ENCODE peak calls at places on chromosomes 12 and 14, in ten cellular contexts. H, R, F, J, Q, L, T, K, P and E are unnamed samples.

GRCh38 chr14:100589071-100589759 is 2.0 kb upstream of the BEGAIN start:
- DNase-seq in P (no peak), T (peak), J (peak), Q (no peak), F (no peak), H (no peak), L (no peak), R (no peak), K (no peak), E (no peak)

GRCh38 chr12:2638273-2639019 is 156.3 kb upstream of the FKBP4 start:
- DNase-seq in K (no peak), R (no peak), J (peak), H (no peak), F (no peak), Q (no peak), L (no peak), T (peak), P (no peak), E (no peak)

GRCh38 chr12:30719060-30719459 is 23.4 kb upstream of the IPO8 start:
- DNase-seq in L (no peak), K (peak), F (no peak), Q (peak), H (no peak), J (no peak), T (no peak), P (no peak), R (peak), E (no peak)

GRCh38 chr14:36067428-36068187 is 108.9 kb downstream of the PTCSC3 start:
- DNase-seq in R (no peak), J (no peak), F (no peak), L (no peak), Q (no peak), T (no peak), H (no peak), P (peak), K (no peak), E (no peak)

GRCh38 chr12:98402081-98402480 is 113.3 kb upstream of the TMPO start:
- DNase-seq in T (no peak), H (no peak), J (no peak), Q (peak), L (no peak), F (peak), K (peak), P (no peak), R (no peak), E (no peak)

GRCh38 chr14:91252901-91253794 is 8.6 kb upstream of the GPR68 start:
- DNase-seq in P (peak), R (no peak), Q (no peak), K (no peak), H (no peak), T (no peak), J (peak), L (no peak), F (no peak), E (no peak)

GRCh38 chr14:88426271-88426670 is 40.8 kb downstream of the SPATA7 start:
- DNase-seq in J (peak), Q (peak), P (no peak), L (no peak), R (peak), F (no peak), H (no peak), K (peak), T (no peak), E (no peak)

GRCh38 chr12:65845751-65846537 is 21.7 kb downstream of the HMGA2 start:
- DNase-seq in H (no peak), F (no peak), P (no peak), L (no peak), K (peak), R (no peak), J (peak), T (no peak), Q (no peak), E (no peak)

GRCh38 chr14:42140001-42140400 is 533.3 kb downstream of the LRFN5 start:
- DNase-seq in J (no peak), T (no peak), R (peak), H (no peak), F (no peak), L (no peak), Q (peak), P (no peak), K (peak), E (no peak)

GRCh38 chr12:40312982-40313576 is 88.3 kb downstream of the LRRK2 start:
- DNase-seq in P (peak), K (peak), F (peak), H (no peak), L (no peak), Q (peak), T (no peak), J (peak), R (peak), E (no peak)

GRCh38 chr14:104144911-104145825 is 6.8 kb downstream of the KIF26A start:
- DNase-seq in J (no peak), P (no peak), R (no peak), H (no peak), L (no peak), K (no peak), T (no peak), F (no peak), Q (no peak), E (no peak)

GRCh38 chr12:95577820-95578219 is 26.5 kb upstream of the USP44 start:
- DNase-seq in T (no peak), H (no peak), F (no peak), R (no peak), K (no peak), P (no peak), J (no peak), L (no peak), Q (no peak), E (no peak)

GRCh38 chr14:63182967-63183366 is 21.3 kb upstream of the RHOJ start:
- DNase-seq in F (no peak), J (no peak), L (no peak), Q (no peak), T (no peak), K (no peak), P (no peak), H (no peak), R (no peak), E (no peak)

GRCh38 chr14:52051251-52051650 is 17.6 kb downstream of the NID2 start:
- DNase-seq in L (no peak), J (no peak), H (no peak), F (no peak), R (no peak), K (no peak), T (no peak), Q (peak), P (peak), E (no peak)

GRCh38 chr14:45716506-45716905 is 463.5 kb upstream of the MIS18BP1 start:
- DNase-seq in L (no peak), J (peak), H (no peak), T (no peak), Q (peak), P (peak), F (peak), R (peak), K (no peak), E (no peak)

GRCh38 chr14:68283378-68284123 is 464.0 kb downstream of the RAD51B start:
- DNase-seq in Q (no peak), L (no peak), P (peak), K (no peak), T (peak), F (no peak), H (no peak), R (no peak), J (no peak), E (no peak)

GRCh38 chr14:90717916-90718315 is 98.3 kb downstream of the TTC7B start:
- DNase-seq in P (no peak), F (no peak), K (peak), J (peak), H (no peak), R (peak), T (no peak), Q (peak), L (no peak), E (no peak)

GRCh38 chr12:92144045-92144630 is 1.5 kb downstream of the BTG1 start:
- DNase-seq in F (peak), P (peak), K (peak), T (peak), Q (peak), H (peak), L (peak), R (peak), J (peak), E (no peak)

GRCh38 chr12:130764073-130764472 is 48.0 kb upstream of the RIMBP2 start:
- DNase-seq in Q (no peak), R (peak), P (no peak), F (peak), L (no peak), K (peak), H (no peak), T (no peak), J (no peak), E (no peak)

GRCh38 chr12:88634008-88634407 is 53.7 kb upstream of the KITLG start:
- DNase-seq in J (no peak), Q (no peak), T (no peak), F (no peak), L (no peak), H (no peak), P (no peak), R (no peak), K (no peak), E (no peak)

GRCh38 chr12:4272014-4272975 is 1.3 kb upstream of the CCND2 start:
- DNase-seq in T (peak), P (peak), K (peak), R (peak), Q (peak), F (no peak), L (peak), J (peak), H (peak), E (peak)

GRCh38 chr12:47652491-47653234 is 53.2 kb downstream of the RPAP3 start:
- DNase-seq in P (no peak), K (no peak), F (peak), L (no peak), R (no peak), Q (peak), T (no peak), H (no peak), J (peak), E (no peak)

GRCh38 chr12:25583545-25583944 is 30.5 kb upstream of the LMNTD1 start:
- DNase-seq in Q (peak), L (no peak), J (peak), K (peak), T (no peak), F (peak), P (no peak), H (peak), R (no peak), E (no peak)

GRCh38 chr14:106187176-106187670 is 660.8 kb downstream of the TMEM121 start:
- DNase-seq in L (no peak), K (no peak), P (no peak), R (no peak), H (no peak), J (no peak), F (no peak), T (no peak), Q (no peak), E (no peak)

GRCh38 chr14:106185837-106186233 is 659.5 kb downstream of the TMEM121 start:
- DNase-seq in P (peak), K (no peak), R (no peak), F (no peak), H (no peak), L (no peak), T (no peak), Q (no peak), J (no peak), E (no peak)
- TF ChIP-seq CTCF in P (peak), K (no peak), R (no peak), F (no peak), H (no peak), L (no peak), T (no peak), Q (no peak), J (no peak), E (no peak)

GRCh38 chr12:106753526-106753925 is 21.0 kb upstream of the RIC8B start:
- DNase-seq in Q (no peak), P (peak), H (no peak), R (no peak), L (no peak), T (no peak), K (no peak), F (no peak), J (no peak), E (no peak)
- TF ChIP-seq CTCF in Q (no peak), P (no peak), H (no peak), R (no peak), L (no peak), T (no peak), K (no peak), F (no peak), J (no peak), E (no peak)

DNA sequence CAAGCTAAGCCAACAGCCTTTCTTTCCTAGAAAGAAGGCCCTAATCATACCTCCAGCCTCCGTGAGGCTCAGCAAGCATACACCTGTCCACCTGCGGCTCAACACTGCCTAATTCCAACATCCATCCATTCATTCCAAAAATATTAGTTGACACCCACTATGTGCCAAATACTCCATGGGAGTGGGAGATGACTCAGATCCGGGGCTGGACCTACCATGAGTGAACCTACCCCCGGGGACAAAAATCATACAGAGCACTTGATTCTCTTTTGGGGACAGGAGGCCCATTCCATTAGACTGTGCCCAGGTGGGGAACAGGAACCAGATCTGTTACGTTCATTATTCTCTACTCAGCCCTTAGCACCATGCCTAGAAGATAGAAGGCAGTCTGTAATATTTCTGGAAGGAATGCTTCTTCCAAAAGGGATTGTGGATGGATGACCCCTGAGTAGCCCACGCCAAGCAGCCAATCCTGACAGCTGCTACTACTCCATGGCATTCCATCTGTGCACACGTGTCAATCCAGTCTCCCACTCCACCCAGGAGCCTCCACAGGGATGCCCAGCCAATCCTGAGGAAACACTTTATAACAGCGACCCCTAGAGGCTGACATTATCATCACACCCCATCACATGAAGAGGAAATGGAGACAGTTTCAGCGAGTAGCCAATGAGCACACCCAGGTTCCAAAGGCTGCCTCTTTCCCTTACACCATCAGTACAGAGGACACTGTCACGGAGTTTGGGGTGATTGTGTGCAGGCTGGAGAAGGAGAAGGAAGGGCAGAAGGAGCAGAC is 170.7 kb downstream of the ESRRB start:
- DNase-seq in F (peak), K (no peak), J (peak), R (no peak), Q (no peak), H (peak), T (no peak), L (no peak), P (peak), E (peak)
- TF ChIP-seq CTCF in F (peak), K (peak), J (peak), R (peak), Q (peak), H (peak), T (no peak), L (no peak), P (peak), E (peak)

DNA sequence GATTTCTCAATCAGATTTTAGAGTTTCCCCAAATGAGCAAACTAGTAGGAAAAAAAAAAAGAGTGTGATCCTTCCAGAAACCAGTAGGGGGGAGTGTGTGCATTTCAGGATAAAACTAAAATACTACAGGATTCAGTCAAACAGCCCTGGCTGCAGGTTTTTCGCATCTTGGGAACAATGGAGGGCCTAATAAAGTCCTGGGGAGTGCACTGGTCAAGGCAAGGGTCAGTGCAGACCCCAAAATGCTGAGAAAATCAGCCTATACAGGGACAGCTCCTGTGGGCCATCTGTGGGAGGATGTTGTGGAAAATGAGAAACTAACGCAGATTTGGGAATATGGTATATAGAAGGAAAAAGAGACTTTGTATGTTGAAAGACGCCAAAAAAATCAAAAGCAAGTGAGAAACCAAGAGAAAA is 22.2 kb upstream of the ABCD4 start:
- DNase-seq in P (peak), H (no peak), J (peak), F (peak), Q (peak), T (no peak), L (no peak), R (peak), K (peak), E (peak)
- TF ChIP-seq CTCF in P (peak), H (peak), J (peak), F (peak), Q (peak), T (no peak), L (no peak), R (peak), K (peak), E (peak)

DNA sequence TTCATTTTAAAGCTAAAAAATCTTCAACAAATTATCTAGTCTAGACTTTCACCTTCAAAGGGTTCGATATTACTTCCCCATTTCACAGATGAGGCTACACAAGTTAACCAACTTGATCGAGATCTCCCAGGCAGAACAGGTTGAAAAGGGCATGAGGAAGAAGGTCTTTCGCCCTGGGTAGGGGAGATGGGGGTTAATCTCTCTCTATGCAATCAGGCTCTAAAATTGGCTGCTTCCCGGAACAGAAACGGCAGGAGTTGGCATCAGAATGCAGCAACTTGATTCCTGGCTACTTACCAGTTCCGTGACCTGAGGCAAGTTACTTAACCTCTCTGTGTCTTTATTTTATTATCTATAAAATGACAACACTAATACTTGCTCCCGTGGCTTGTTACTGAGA is 2.4 kb upstream of the CISTR start:
- DNase-seq in L (no peak), J (no peak), R (no peak), K (no peak), P (no peak), T (no peak), Q (no peak), F (no peak), H (no peak), E (no peak)
- TF ChIP-seq CTCF in L (no peak), J (no peak), R (no peak), K (no peak), P (no peak), T (no peak), Q (no peak), F (no peak), H (no peak), E (no peak)

GRCh38 chr14:55707365-55707804 is 127.4 kb downstream of the KTN1 start:
- DNase-seq in K (peak), F (peak), H (no peak), T (no peak), Q (peak), P (peak), L (no peak), R (peak), J (peak), E (no peak)
- TF ChIP-seq CTCF in K (peak), F (peak), H (peak), T (peak), Q (peak), P (peak), L (peak), R (peak), J (peak), E (peak)

DNA sequence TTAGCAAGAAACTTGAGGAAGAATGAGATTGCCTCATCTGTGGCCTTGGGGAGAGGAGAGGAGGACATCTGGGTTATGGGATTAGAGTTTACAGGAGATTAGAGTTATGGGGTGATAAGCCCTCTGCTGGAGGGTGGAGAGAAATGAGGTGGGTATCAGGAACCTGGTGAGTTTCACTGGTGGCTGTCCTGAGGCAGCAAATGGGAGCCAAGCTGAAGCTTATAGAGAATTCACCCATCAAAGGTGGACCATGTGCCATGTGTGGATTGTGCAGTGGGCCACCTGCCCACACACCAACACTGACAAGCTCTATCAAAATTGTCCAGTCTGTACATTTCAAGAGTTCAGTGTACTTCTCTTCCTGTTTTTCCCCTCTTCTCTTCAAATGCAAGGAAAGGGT is 135.3 kb downstream of the AEBP2 start:
- DNase-seq in H (no peak), F (peak), L (no peak), T (no peak), Q (peak), P (peak), R (no peak), K (peak), J (peak), E (no peak)
- TF ChIP-seq CTCF in H (no peak), F (no peak), L (no peak), T (no peak), Q (peak), P (no peak), R (peak), K (peak), J (peak), E (peak)